ENCODE peak calls at places on chromosomes 6 and 20, in five cellular contexts. W is brain microvascular endothelial cell, U is lower lobe of right lung, H is heart left ventricle, Y is pancreas. T is an unnamed sample.

GRCh38 chr20:13149371-13149770 is 71.7 kb upstream of the ISM1 start:
- DNase-seq in H (no peak), Y (no peak), W (no peak), U (no peak), T (no peak)

GRCh38 chr6:46964716-46965519 is 43.2 kb upstream of the ADGRF5 start:
- DNase-seq in U (no peak), Y (no peak), W (peak), H (no peak), T (no peak)

GRCh38 chr20:22333885-22334545 is 250.4 kb downstream of the FOXA2 start:
- DNase-seq in H (peak), U (peak), Y (peak), W (peak), T (peak)

GRCh38 chr6:168412456-168412855 is 28.5 kb upstream of the SMOC2 start:
- DNase-seq in W (no peak), U (no peak), H (no peak), Y (no peak), T (no peak)

GRCh38 chr20:4384961-4385360 is 336.7 kb upstream of the PRND start:
- DNase-seq in U (no peak), Y (no peak), H (no peak), W (no peak), T (no peak)

GRCh38 chr20:54345301-54345724 is 130.1 kb upstream of the DOK5 start:
- DNase-seq in H (no peak), U (no peak), Y (no peak), W (peak), T (no peak)

GRCh38 chr6:7727951-7728854 is 2.3 kb downstream of the BMP6 start:
- DNase-seq in Y (no peak), U (peak), H (no peak), W (no peak), T (peak)

GRCh38 chr6:149965191-149966020 is 1.7 kb downstream of the ULBP1 start:
- DNase-seq in U (no peak), W (no peak), Y (no peak), H (no peak), T (peak)

GRCh38 chr6:79946242-79946641 is 1.1 kb downstream of the ELOVL4 start:
- DNase-seq in U (no peak), W (peak), H (no peak), Y (no peak), T (no peak)

GRCh38 chr6:151765444-151765886 is 42.0 kb upstream of the ESR1 start:
- DNase-seq in H (peak), U (no peak), W (peak), Y (peak), T (peak)

GRCh38 chr20:48818481-48818987 is 9.3 kb downstream of the PREX1 start:
- DNase-seq in U (no peak), W (no peak), Y (no peak), H (no peak), T (peak)

GRCh38 chr6:39416728-39417127 is 94.2 kb upstream of the KCNK16 start:
- DNase-seq in U (no peak), W (peak), H (no peak), Y (no peak), T (no peak)

GRCh38 chr6:168623736-168624135 is 182.8 kb downstream of the SMOC2 start:
- DNase-seq in W (no peak), H (no peak), U (no peak), Y (no peak), T (no peak)

GRCh38 chr6:8434727-8435092 is 635 bp downstream of the SLC35B3 start:
- DNase-seq in U (no peak), Y (no peak), H (no peak), W (no peak), T (no peak)

GRCh38 chr20:48523191-48523757 is 304.5 kb downstream of the PREX1 start:
- DNase-seq in Y (no peak), U (no peak), H (no peak), W (peak), T (no peak)

GRCh38 chr6:72374172-72374571 is 247.7 kb upstream of the KCNQ5 start:
- DNase-seq in Y (no peak), U (no peak), W (no peak), H (no peak), T (no peak)

GRCh38 chr6:55011034-55011433 is 163.3 kb upstream of the HCRTR2 start:
- DNase-seq in U (no peak), H (no peak), Y (no peak), W (no peak), T (no peak)

GRCh38 chr6:144659202-144659731 is 374.1 kb downstream of the UTRN start:
- DNase-seq in W (peak), H (peak), Y (no peak), U (no peak), T (peak)

GRCh38 chr6:144661101-144661806 is 376.1 kb downstream of the UTRN start:
- DNase-seq in Y (no peak), W (no peak), U (no peak), H (no peak), T (peak)

GRCh38 chr6:144660545-144660944 is 375.4 kb downstream of the UTRN start:
- DNase-seq in W (no peak), U (no peak), H (no peak), Y (no peak), T (peak)

GRCh38 chr6:144657691-144658090 is 372.6 kb downstream of the UTRN start:
- DNase-seq in H (no peak), W (peak), U (no peak), Y (no peak), T (no peak)

DNA sequence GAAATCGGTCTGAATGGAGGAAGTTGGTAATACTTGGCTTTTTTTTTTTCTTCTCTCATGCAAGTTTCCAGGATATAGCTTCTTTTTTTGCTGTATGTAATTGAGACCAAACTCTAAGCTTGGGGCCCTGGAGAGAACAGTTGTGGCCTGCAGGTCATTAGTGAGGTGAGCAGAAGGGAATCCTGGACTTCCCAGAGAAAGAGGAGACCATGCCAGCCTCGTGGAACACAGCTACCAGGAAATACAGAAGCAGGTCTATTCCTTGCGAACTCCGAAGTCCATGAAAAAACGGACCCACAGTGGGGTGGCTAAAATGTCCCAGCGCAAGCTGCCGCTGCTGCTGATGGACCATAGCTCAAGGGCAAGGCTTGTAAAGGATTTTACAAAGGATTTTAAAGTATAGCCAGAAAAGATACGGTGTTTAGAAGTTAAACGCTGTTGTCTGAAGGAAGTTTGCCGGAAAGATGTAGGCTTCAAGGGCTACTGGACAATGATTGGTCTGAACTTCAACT is 374.7 kb downstream of the UTRN start:
- DNase-seq in U (no peak), W (no peak), Y (no peak), H (no peak), T (peak)
- H3K27ac ChIP-seq in U (peak), W (no peak), Y (no peak), H (peak), T (peak)

GRCh38 chr6:118669561-118669960 is 18.2 kb upstream of the CEP85L start:
- DNase-seq in U (no peak), H (no peak), W (no peak), Y (no peak), T (no peak)
- H3K27ac ChIP-seq in U (no peak), H (peak), W (no peak), Y (no peak), T (peak)

DNA sequence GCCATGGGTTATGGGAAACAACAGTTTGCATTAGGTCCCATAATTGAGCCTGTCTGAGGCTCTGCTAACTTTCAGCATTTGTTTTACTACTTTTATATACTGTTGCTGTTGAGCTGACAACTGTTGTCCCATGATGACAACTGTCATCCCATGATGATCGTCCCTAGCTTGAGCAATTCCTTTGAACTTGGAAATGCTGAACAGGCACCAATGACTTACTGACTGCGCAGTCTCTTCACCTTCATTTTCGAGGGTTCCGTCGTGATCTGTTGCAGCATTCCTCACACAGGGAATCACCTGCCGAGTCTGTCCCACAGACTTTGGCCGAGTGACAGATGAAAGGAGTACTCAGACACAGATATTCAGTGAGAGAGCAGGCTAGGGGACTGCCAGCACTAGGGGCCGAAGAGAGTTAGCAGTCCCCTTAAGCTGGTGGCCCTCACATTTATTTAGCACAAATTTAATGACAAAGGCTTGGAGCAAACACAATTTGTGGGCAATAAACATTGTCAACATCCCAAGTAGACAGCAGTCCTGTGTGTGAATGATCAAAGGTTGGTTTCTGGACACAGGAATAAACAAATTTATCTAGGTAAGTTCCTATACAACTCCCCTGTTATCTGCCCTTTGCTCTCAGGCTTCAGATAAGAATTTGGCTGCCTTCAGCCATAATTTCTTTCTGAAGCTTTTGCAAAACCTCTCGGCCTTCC is 10.0 kb upstream of the TBC1D20 start:
- DNase-seq in Y (no peak), W (no peak), U (no peak), H (no peak), T (no peak)
- H3K27ac ChIP-seq in Y (no peak), W (no peak), U (no peak), H (no peak), T (peak)

DNA sequence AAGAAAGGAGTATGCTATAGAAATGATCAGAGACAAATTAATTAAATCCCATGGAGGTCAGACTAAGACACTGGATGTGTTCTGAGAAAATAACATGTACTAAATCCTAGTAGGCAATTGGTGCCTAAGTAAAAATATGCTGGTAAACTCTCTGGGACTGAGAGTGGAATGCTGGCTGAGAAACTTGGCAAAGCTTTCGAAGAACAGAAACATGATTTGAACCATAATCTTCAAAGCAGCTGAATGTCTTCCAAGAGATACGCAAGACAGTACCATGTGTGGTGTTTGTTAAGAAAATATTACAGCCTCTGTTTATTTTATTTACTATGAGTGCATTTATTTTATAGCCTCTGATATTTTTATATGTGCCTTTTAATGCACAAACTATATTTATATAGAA is 55.2 kb downstream of the EFHC1 start:
- DNase-seq in Y (no peak), H (no peak), W (no peak), U (no peak), T (no peak)
- H3K27ac ChIP-seq in Y (no peak), H (no peak), W (no peak), U (no peak), T (no peak)

DNA sequence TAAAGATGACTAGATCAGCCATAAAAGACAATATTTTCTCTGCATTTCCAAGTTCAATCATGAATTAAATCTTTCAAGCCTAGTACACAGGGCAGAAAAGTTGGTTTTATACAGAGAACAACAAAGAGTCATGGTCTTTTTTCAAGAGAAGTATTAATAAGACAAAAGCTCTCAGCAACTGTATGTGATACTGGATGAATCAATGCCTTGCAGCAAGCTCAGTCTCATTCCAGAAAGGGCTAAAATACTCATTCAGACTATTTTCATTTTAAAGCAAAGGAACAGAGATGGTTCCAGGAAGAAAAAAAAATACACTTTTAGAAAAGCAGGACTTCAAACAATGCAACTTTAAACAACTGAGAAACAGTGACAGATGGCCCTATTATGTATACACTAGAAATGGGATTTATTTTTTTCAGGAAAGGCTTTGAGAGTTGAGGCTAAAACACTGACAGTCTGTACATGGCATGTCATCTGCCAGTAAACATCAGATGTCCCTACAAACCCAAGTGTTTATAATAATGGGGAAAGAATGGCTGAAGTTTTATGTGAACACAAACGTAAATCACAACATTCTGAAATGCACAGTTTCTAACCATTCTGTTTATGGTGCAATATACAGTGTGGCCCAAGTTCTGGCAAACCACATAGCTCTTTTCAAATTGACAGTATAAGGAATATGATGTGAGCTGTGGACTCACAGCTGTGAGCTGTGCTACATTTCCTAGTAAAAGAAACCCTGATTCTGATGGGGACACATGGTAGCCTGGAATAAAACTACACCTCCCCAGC is 114.3 kb upstream of the DST start:
- DNase-seq in H (no peak), Y (no peak), W (no peak), U (no peak), T (no peak)
- H3K27ac ChIP-seq in H (peak), Y (no peak), W (no peak), U (peak), T (peak)

DNA sequence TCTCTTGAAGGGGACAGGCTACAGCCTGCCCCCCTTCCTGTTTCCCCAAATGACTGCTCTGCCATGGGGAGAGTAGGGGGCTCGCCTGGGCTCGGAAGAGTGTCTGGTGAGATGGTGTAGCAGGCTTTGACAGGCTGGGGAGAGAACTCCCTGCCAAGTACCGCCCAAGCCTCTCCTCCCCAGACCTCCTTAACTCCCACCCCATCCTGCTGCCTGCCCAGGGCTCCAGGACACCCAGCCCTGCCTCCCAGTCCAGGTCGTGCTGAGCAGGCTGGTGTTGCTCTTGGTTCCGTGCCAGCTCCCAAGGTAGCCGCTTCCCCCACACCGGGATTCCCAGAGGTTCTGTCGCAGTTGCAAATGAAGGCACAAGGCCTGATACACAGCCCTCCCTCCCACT is 9.9 kb downstream of the VEGFA start:
- DNase-seq in W (no peak), Y (peak), U (peak), H (no peak), T (no peak)
- H3K27ac ChIP-seq in W (no peak), Y (peak), U (no peak), H (peak), T (no peak)

GRCh38 chr6:41976794-41977484 is 35.3 kb upstream of the CCND3 start:
- DNase-seq in W (peak), U (no peak), Y (no peak), H (no peak), T (no peak)

GRCh38 chr6:41975276-41975675 is 33.7 kb upstream of the CCND3 start:
- DNase-seq in W (no peak), U (no peak), Y (no peak), H (no peak), T (no peak)

GRCh38 chr6:41970436-41970846 is 28.8 kb upstream of the CCND3 start:
- DNase-seq in H (no peak), U (peak), W (peak), Y (no peak), T (no peak)

GRCh38 chr6:41974281-41974825 is 32.7 kb upstream of the CCND3 start:
- DNase-seq in U (no peak), H (no peak), Y (no peak), W (no peak), T (no peak)
- H3K27ac ChIP-seq in U (no peak), H (no peak), Y (no peak), W (no peak), T (no peak)